ENCODE peak calls at places on chromosomes 6 and 20, in five cellular contexts. X is fibroblast of pulmonary artery, N is cardiac fibroblast, W is thoracic aorta, R is left lung. Z is an unnamed sample.
A peak's percentile ranks its signal among the peaks of the same experiment; 100 is the strongest.

GRCh38 chr20:54200487-54201267 is 7.2 kb upstream of the PFDN4 start:
- DNase-seq in X (no peak), N (no peak), W (no peak), R (no peak), Z (no peak)

GRCh38 chr20:37007898-37008649 is 56.6 kb upstream of the SAMHD1 start:
- DNase-seq in X (peak; percentile 61), N (peak; percentile 61), W (no peak), R (no peak), Z (peak; percentile 16)

GRCh38 chr6:108768176-108768555 is 80.1 kb upstream of the ARMC2 start:
- DNase-seq in X (no peak), N (no peak), W (no peak), R (no peak), Z (no peak)

GRCh38 chr6:119581220-119581619 is 231.7 kb upstream of the MAN1A1 start:
- DNase-seq in X (no peak), N (no peak), W (no peak), R (no peak), Z (no peak)

GRCh38 chr20:31566332-31566657 is 38.8 kb upstream of the ID1 start:
- DNase-seq in X (no peak), N (no peak), W (no peak), R (no peak), Z (no peak)

GRCh38 chr20:57102566-57102965 is 163.9 kb downstream of the BMP7 start:
- DNase-seq in X (no peak), N (no peak), W (no peak), R (no peak), Z (no peak)

GRCh38 chr6:112910256-112910655 is 563.1 kb downstream of the RFPL4B start:
- DNase-seq in X (no peak), N (peak; percentile 5), W (no peak), R (no peak), Z (no peak)

GRCh38 chr6:87697581-87698552 is 4.2 kb downstream of the AKIRIN2 start:
- DNase-seq in X (peak; percentile 92), N (peak; percentile 90), W (no peak), R (no peak), Z (peak; percentile 57)

GRCh38 chr20:63678071-63678470 is 18.4 kb upstream of the TNFRSF6B start:
- DNase-seq in X (no peak), N (no peak), W (no peak), R (no peak), Z (no peak)

GRCh38 chr6:135883045-135883444 is 31.5 kb downstream of the PDE7B start:
- DNase-seq in X (no peak), N (no peak), W (no peak), R (no peak), Z (no peak)

GRCh38 chr6:45003961-45004360 is 324.2 kb upstream of the RUNX2 start:
- DNase-seq in X (no peak), N (no peak), W (no peak), R (no peak), Z (no peak)

GRCh38 chr6:72724545-72724944 is 102.7 kb downstream of the KCNQ5 start:
- DNase-seq in X (no peak), N (no peak), W (no peak), R (no peak), Z (no peak)

GRCh38 chr20:5039255-5039657 is 37.9 kb upstream of the SLC23A2 start:
- DNase-seq in X (no peak), N (no peak), W (no peak), R (no peak), Z (no peak)

GRCh38 chr6:122809001-122809400 is 19.9 kb downstream of the SMPDL3A start:
- DNase-seq in X (no peak), N (no peak), W (no peak), R (no peak), Z (no peak)

GRCh38 chr6:136225496-136225895 is 24.6 kb downstream of the MTFR2 start:
- DNase-seq in X (no peak), N (no peak), W (no peak), R (no peak), Z (peak; percentile 31)

GRCh38 chr6:91816335-91816734 is 1229.5 kb upstream of the MAP3K7 start:
- DNase-seq in X (no peak), N (no peak), W (no peak), R (no peak), Z (no peak)

GRCh38 chr6:13724174-13724573 is 12.5 kb upstream of the RANBP9 start:
- DNase-seq in X (no peak), N (no peak), W (no peak), R (no peak), Z (peak; percentile 85)

GRCh38 chr20:62321521-62321948 is 18.7 kb downstream of the ADRM1 start:
- DNase-seq in X (no peak), N (no peak), W (no peak), R (no peak), Z (peak; percentile 53)

GRCh38 chr20:11350126-11351005 is 567.3 kb upstream of the BTBD3 start:
- DNase-seq in X (peak; percentile 88), N (peak; percentile 76), W (no peak), R (no peak), Z (peak; percentile 95)

GRCh38 chr20:63016514-63017075 is 9.8 kb upstream of the BHLHE23 start:
- DNase-seq in X (no peak), N (no peak), W (no peak), R (no peak), Z (no peak)

GRCh38 chr6:142518761-142519160 is 217.0 kb downstream of the ADGRG6 start:
- DNase-seq in X (no peak), N (no peak), W (no peak), R (no peak), Z (no peak)

GRCh38 chr20:59006864-59007757 is at the start of gene CTSZ:
- DNase-seq in X (peak; percentile 33), N (peak; percentile 55), W (no peak), R (peak; percentile 80), Z (peak; percentile 39)

GRCh38 chr20:40192529-40192928 is 496.5 kb downstream of the MAFB start:
- DNase-seq in X (no peak), N (no peak), W (no peak), R (no peak), Z (no peak)

GRCh38 chr20:63574156-63574828 is at the start of gene HELZ2:
- DNase-seq in X (peak; percentile 50), N (peak; percentile 69), W (no peak), R (peak; percentile 84), Z (peak; percentile 65)

GRCh38 chr6:13383280-13384163 is 55.2 kb upstream of the TBC1D7 start:
- DNase-seq in X (peak; percentile 76), N (peak; percentile 68), W (no peak), R (no peak), Z (peak; percentile 55)

GRCh38 chr6:107061125-107062020 is 33.4 kb downstream of the MTRES1 start:
- DNase-seq in X (no peak), N (no peak), W (no peak), R (no peak), Z (no peak)

GRCh38 chr6:155264704-155265320 is 999 bp downstream of the CLDN20 start:
- DNase-seq in X (no peak), N (no peak), W (no peak), R (no peak), Z (peak; percentile 52)

GRCh38 chr6:162119349-162119748 is 608.2 kb downstream of the PRKN start:
- DNase-seq in X (peak; percentile 33), N (peak; percentile 58), W (no peak), R (peak; percentile 44), Z (no peak)
- TF ChIP-seq CTCF in X (no peak), N (no peak), W (no peak), R (no peak), Z (no peak)

GRCh38 chr6:97850458-97851218 is 567.6 kb upstream of the MMS22L start:
- DNase-seq in X (peak; percentile 0), N (peak; percentile 0), W (no peak), R (no peak), Z (no peak)
- TF ChIP-seq CTCF in X (no peak), N (no peak), W (no peak), R (no peak), Z (no peak)

GRCh38 chr6:158149641-158150040 is 18.4 kb downstream of the SERAC1 start:
- DNase-seq in X (peak; percentile 38), N (peak; percentile 10), W (no peak), R (no peak), Z (peak; percentile 69)

GRCh38 chr6:158142789-158143188 is 25.3 kb downstream of the SERAC1 start:
- DNase-seq in X (peak; percentile 80), N (peak; percentile 63), W (no peak), R (no peak), Z (peak; percentile 73)

GRCh38 chr6:158145940-158146339 is 22.1 kb downstream of the SERAC1 start:
- DNase-seq in X (no peak), N (no peak), W (no peak), R (no peak), Z (no peak)

GRCh38 chr6:158143700-158144099 is 24.4 kb downstream of the SERAC1 start:
- DNase-seq in X (peak; percentile 39), N (peak; percentile 15), W (no peak), R (no peak), Z (peak; percentile 43)
- TF ChIP-seq CTCF in X (peak; percentile 33), N (peak; percentile 51), W (no peak), R (no peak), Z (peak; percentile 7)

GRCh38 chr6:2841264-2842138 is at the start of gene SERPINB1:
- DNase-seq in X (peak; percentile 97), N (peak; percentile 95), W (peak; percentile 82), R (peak; percentile 95), Z (peak; percentile 93)
- TF ChIP-seq CTCF in X (no peak), N (no peak), W (no peak), R (no peak), Z (no peak)

DNA sequence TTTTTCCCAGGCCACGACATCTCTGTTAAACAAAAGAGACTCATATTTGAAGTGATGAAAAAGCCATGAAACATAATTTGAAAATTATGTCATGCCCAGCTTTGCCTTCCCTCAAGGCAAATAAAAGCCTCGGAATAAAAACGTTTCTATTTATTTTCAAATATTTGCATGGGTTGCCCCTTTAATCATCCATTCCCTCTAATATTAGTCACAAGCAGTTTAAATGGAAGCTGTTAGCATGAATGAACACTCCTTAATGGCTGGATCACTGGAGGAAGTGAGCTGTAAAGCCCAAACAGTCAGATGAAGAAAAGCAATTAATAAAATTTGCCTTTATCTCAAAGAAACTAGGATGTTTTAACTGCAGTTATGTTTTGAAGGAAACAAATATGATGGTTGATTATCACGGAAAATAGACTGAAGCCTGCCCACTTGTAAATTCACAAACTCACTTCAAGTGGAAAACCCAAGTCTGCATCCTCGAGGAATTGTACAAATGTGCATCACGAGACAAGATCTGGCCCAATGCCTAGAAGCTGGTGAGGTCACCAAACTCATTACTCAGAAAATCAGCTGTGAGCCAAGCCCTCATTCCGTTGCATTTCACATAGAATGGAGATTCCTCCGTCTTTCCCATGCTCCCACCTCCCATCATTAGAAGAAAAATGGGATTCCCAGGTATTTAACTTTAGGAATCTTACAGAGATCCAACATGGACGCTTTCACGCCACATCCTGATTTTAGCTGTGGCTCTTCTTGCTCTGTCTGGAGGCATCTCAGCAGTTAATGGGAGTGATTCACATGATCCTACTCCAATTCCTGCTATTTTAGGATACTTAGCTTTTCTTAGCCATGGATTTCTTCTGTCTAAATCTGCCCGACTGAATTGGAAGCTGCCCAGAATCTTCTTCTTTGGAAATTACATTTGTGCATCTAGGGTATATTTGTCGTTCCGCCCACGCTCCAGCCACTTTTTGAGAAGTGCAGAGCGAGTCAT is 69.0 kb upstream of the STMND1 start:
- DNase-seq in X (peak; percentile 97), N (peak; percentile 95), W (peak; percentile 58), R (peak; percentile 63), Z (peak; percentile 89)
- TF ChIP-seq CTCF in X (no peak), N (no peak), W (no peak), R (no peak), Z (no peak)

Z was measured in MCF 10A.